ENCODE peak calls at places on chromosomes 5 and 9, in seven cellular contexts. R, L, H, E, T, Z and G are unnamed samples.

GRCh38 chr9:9912459-9912858 is 700.3 kb downstream of the PTPRD start:
- DNase-seq in R (no peak), L (no peak), H (no peak), E (no peak), T (no peak), Z (no peak), G (no peak)

GRCh38 chr5:64632251-64632650 is 58.1 kb upstream of the SHISAL2B start:
- DNase-seq in R (no peak), L (peak; percentile 27), H (peak; percentile 65), E (no peak), T (no peak), Z (no peak), G (no peak)

GRCh38 chr5:91187032-91187431 is 196.1 kb downstream of the ARRDC3 start:
- DNase-seq in R (no peak), L (no peak), H (no peak), E (no peak), T (no peak), Z (no peak), G (no peak)

GRCh38 chr9:95036676-95037075 is 280.8 kb downstream of the FANCC start:
- DNase-seq in R (no peak), L (no peak), H (no peak), E (no peak), T (no peak), Z (no peak), G (no peak)

GRCh38 chr5:24643255-24643654 is 1.5 kb downstream of the CDH10 start:
- DNase-seq in R (no peak), L (no peak), H (no peak), E (no peak), T (no peak), Z (no peak), G (no peak)

GRCh38 chr9:134908524-134909364 is 9.0 kb downstream of the FCN1 start:
- DNase-seq in R (no peak), L (no peak), H (no peak), E (no peak), T (no peak), Z (no peak), G (peak; percentile 18)

GRCh38 chr5:170651902-170652301 is 131.6 kb upstream of the GABRP start:
- DNase-seq in R (no peak), L (no peak), H (no peak), E (no peak), T (no peak), Z (no peak), G (peak; percentile 27)

GRCh38 chr5:56076486-56076885 is 81.7 kb upstream of the IL6ST start:
- DNase-seq in R (no peak), L (no peak), H (no peak), E (no peak), T (no peak), Z (no peak), G (no peak)

GRCh38 chr5:133682496-133682895 is 70.2 kb upstream of the FSTL4 start:
- DNase-seq in R (no peak), L (no peak), H (no peak), E (no peak), T (no peak), Z (no peak), G (no peak)

GRCh38 chr5:75034137-75034739 is 18.1 kb downstream of the GCNT4 start:
- DNase-seq in R (no peak), L (no peak), H (no peak), E (no peak), T (no peak), Z (no peak), G (peak; percentile 73)

GRCh38 chr5:6719417-6719816 is 6.2 kb downstream of the TENT4A start:
- DNase-seq in R (no peak), L (no peak), H (peak; percentile 54), E (no peak), T (no peak), Z (no peak), G (no peak)

GRCh38 chr9:100324594-100325200 is 28.0 kb downstream of the TEX10 start:
- DNase-seq in R (no peak), L (peak; percentile 74), H (no peak), E (no peak), T (no peak), Z (no peak), G (no peak)

GRCh38 chr9:129143461-129143927 is 32.3 kb downstream of the PTPA start:
- DNase-seq in R (no peak), L (peak; percentile 84), H (no peak), E (peak; percentile 84), T (no peak), Z (no peak), G (peak; percentile 75)

GRCh38 chr5:616342-617039 is 4.4 kb downstream of the CEP72 start:
- DNase-seq in R (no peak), L (no peak), H (peak; percentile 72), E (no peak), T (no peak), Z (no peak), G (no peak)

GRCh38 chr5:120362426-120362825 is 101.7 kb upstream of the PRR16 start:
- DNase-seq in R (no peak), L (no peak), H (no peak), E (no peak), T (no peak), Z (no peak), G (no peak)